ENCODE peak calls at places on chromosomes 11 and 22, in seven cellular contexts. One of them, this sample, is unnamed.

GRCh38 chr11:64165482-64165841 is 451 bp downstream of the MACROD1 start:
- DNase-seq in tibial nerve: no peak
- DNase-seq in mammary epithelial cell: no peak
- DNase-seq in coronary artery: no peak
- DNase-seq in RWPE2: no peak
- DNase-seq in AG04450: no peak
- DNase-seq in IMR-90: no peak
- DNase-seq in this sample: no peak

GRCh38 chr22:31627223-31627731 is 34.7 kb downstream of the PISD start:
- DNase-seq in tibial nerve: no peak
- DNase-seq in mammary epithelial cell: no peak
- DNase-seq in coronary artery: no peak
- DNase-seq in RWPE2: no peak
- DNase-seq in AG04450: no peak
- DNase-seq in IMR-90: no peak
- DNase-seq in this sample: no peak

GRCh38 chr11:101043940-101044339 is 85.7 kb downstream of the PGR start:
- DNase-seq in tibial nerve: no peak
- DNase-seq in mammary epithelial cell: no peak
- DNase-seq in coronary artery: no peak
- DNase-seq in RWPE2: no peak
- DNase-seq in AG04450: no peak
- DNase-seq in IMR-90: no peak
- DNase-seq in this sample: no peak

GRCh38 chr22:24423519-24424000 is 3.8 kb upstream of the ADORA2A start:
- DNase-seq in tibial nerve: no peak
- DNase-seq in mammary epithelial cell: no peak
- DNase-seq in coronary artery: no peak
- DNase-seq in RWPE2: no peak
- DNase-seq in AG04450: no peak
- DNase-seq in IMR-90: no peak
- DNase-seq in this sample: no peak

GRCh38 chr22:25067851-25068421 is 115.4 kb downstream of the KIAA1671 start:
- DNase-seq in tibial nerve: no peak
- DNase-seq in mammary epithelial cell: no peak
- DNase-seq in coronary artery: peak
- DNase-seq in RWPE2: no peak
- DNase-seq in AG04450: no peak
- DNase-seq in IMR-90: no peak
- DNase-seq in this sample: peak

GRCh38 chr22:44753189-44754042 is 1.0 kb downstream of the ARHGAP8 start:
- DNase-seq in tibial nerve: no peak
- DNase-seq in mammary epithelial cell: peak
- DNase-seq in coronary artery: no peak
- DNase-seq in RWPE2: no peak
- DNase-seq in AG04450: no peak
- DNase-seq in IMR-90: peak
- DNase-seq in this sample: no peak

GRCh38 chr11:10605941-10606381 is 37.5 kb upstream of the LYVE1 start:
- DNase-seq in tibial nerve: no peak
- DNase-seq in mammary epithelial cell: no peak
- DNase-seq in coronary artery: no peak
- DNase-seq in RWPE2: no peak
- DNase-seq in AG04450: no peak
- DNase-seq in IMR-90: peak
- DNase-seq in this sample: peak

GRCh38 chr22:39534092-39534506 is 1.6 kb upstream of the RPS19BP1 start:
- DNase-seq in tibial nerve: no peak
- DNase-seq in mammary epithelial cell: no peak
- DNase-seq in coronary artery: no peak
- DNase-seq in RWPE2: no peak
- DNase-seq in AG04450: no peak
- DNase-seq in IMR-90: no peak
- DNase-seq in this sample: no peak

GRCh38 chr11:36069576-36070214 is 125.8 kb downstream of the LDLRAD3 start:
- DNase-seq in tibial nerve: no peak
- DNase-seq in mammary epithelial cell: peak
- DNase-seq in coronary artery: no peak
- DNase-seq in RWPE2: no peak
- DNase-seq in AG04450: no peak
- DNase-seq in IMR-90: no peak
- DNase-seq in this sample: no peak

GRCh38 chr11:130635937-130636336 is 187.5 kb downstream of the ADAMTS15 start:
- DNase-seq in tibial nerve: no peak
- DNase-seq in mammary epithelial cell: no peak
- DNase-seq in coronary artery: peak
- DNase-seq in RWPE2: no peak
- DNase-seq in AG04450: no peak
- DNase-seq in IMR-90: no peak
- DNase-seq in this sample: no peak

GRCh38 chr22:49948573-49948957 is 12.0 kb upstream of the PIM3 start:
- DNase-seq in tibial nerve: no peak
- DNase-seq in mammary epithelial cell: no peak
- DNase-seq in coronary artery: no peak
- DNase-seq in RWPE2: no peak
- DNase-seq in AG04450: no peak
- DNase-seq in IMR-90: no peak
- DNase-seq in this sample: no peak
- H3K27ac ChIP-seq in tibial nerve: peak
- H3K27ac ChIP-seq in mammary epithelial cell: peak
- H3K27ac ChIP-seq in coronary artery: no peak
- H3K27ac ChIP-seq in RWPE2: peak
- H3K27ac ChIP-seq in AG04450: no peak
- H3K27ac ChIP-seq in IMR-90: no peak
- H3K27ac ChIP-seq in this sample: no peak

DNA sequence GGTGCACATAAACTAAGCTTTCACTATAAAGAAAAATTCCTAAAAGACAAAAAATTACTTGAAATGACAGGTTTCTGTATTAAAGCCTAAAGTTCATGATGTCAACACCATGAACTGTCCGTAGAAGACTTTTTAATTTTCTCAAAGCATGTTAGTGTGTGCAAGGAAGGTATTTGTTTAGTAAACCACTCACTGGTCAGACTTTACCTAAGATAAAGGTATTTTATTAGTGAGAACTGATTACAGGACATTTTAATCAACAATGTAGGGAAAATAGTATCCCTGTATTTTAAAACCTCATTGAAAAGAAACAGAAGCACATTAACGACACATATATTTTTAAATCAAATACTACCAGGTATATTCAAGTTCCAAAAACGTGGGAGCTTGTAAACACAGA is 2.9 kb downstream of the PICALM start:
- DNase-seq in tibial nerve: no peak
- DNase-seq in mammary epithelial cell: no peak
- DNase-seq in coronary artery: no peak
- DNase-seq in RWPE2: no peak
- DNase-seq in AG04450: no peak
- DNase-seq in IMR-90: no peak
- DNase-seq in this sample: no peak
- H3K27ac ChIP-seq in tibial nerve: peak
- H3K27ac ChIP-seq in mammary epithelial cell: peak
- H3K27ac ChIP-seq in coronary artery: peak
- H3K27ac ChIP-seq in RWPE2: peak
- H3K27ac ChIP-seq in AG04450: no peak
- H3K27ac ChIP-seq in IMR-90: no peak
- H3K27ac ChIP-seq in this sample: peak

GRCh38 chr11:66075273-66075672 is 5.2 kb downstream of the PACS1 start:
- DNase-seq in tibial nerve: no peak
- DNase-seq in mammary epithelial cell: no peak
- DNase-seq in coronary artery: no peak
- DNase-seq in RWPE2: no peak
- DNase-seq in AG04450: no peak
- DNase-seq in IMR-90: no peak
- DNase-seq in this sample: no peak
- H3K27ac ChIP-seq in tibial nerve: no peak
- H3K27ac ChIP-seq in mammary epithelial cell: no peak
- H3K27ac ChIP-seq in coronary artery: no peak
- H3K27ac ChIP-seq in RWPE2: no peak
- H3K27ac ChIP-seq in AG04450: no peak
- H3K27ac ChIP-seq in IMR-90: no peak
- H3K27ac ChIP-seq in this sample: no peak

DNA sequence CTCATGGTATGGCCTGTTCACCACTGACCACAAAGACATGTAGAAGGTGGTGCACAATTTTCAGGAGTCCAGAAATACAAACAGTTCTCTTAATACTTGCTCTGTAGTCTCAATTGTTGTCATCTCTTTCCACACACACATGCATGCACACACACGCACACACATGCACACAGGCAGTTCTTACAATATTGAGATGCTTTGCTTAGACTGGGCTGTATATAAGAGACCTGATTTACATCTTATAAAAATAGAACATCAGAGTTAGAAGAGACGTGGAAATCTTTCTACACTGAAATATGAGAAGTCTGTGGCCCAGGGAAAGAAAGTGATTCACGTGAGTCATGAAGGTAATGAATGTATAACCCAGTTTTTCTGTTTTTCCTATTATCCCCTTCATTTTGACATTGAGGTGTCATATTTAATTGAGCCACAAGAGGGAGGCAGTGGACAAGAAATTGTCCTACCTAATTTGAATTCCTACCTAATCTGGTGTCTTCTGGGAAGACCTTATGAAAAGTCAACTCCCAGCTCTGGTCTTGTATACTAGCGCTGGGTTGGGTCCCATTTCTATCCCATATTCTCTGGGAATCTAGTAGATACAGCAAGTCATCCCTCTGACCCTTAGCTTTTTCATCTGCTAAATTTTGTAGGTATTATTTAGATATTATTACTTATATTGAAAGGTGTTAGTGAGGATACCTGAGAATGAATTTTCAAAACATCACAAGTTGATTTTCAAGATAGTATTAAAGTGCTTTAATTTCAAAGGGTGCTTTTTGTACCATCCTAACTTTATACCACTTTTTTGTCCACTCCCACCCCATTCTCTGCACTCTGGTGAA is 14.9 kb upstream of the MS4A4A start:
- DNase-seq in tibial nerve: no peak
- DNase-seq in mammary epithelial cell: peak
- DNase-seq in coronary artery: no peak
- DNase-seq in RWPE2: no peak
- DNase-seq in AG04450: no peak
- DNase-seq in IMR-90: peak
- DNase-seq in this sample: no peak
- H3K27ac ChIP-seq in tibial nerve: no peak
- H3K27ac ChIP-seq in mammary epithelial cell: no peak
- H3K27ac ChIP-seq in coronary artery: no peak
- H3K27ac ChIP-seq in RWPE2: no peak
- H3K27ac ChIP-seq in AG04450: no peak
- H3K27ac ChIP-seq in IMR-90: no peak
- H3K27ac ChIP-seq in this sample: no peak

GRCh38 chr11:19828382-19829108 is 115.9 kb downstream of the NAV2 start:
- DNase-seq in tibial nerve: no peak
- DNase-seq in mammary epithelial cell: peak
- DNase-seq in coronary artery: no peak
- DNase-seq in RWPE2: no peak
- DNase-seq in AG04450: no peak
- DNase-seq in IMR-90: no peak
- DNase-seq in this sample: no peak
- H3K27ac ChIP-seq in tibial nerve: no peak
- H3K27ac ChIP-seq in mammary epithelial cell: peak
- H3K27ac ChIP-seq in coronary artery: no peak
- H3K27ac ChIP-seq in RWPE2: no peak
- H3K27ac ChIP-seq in AG04450: no peak
- H3K27ac ChIP-seq in IMR-90: no peak
- H3K27ac ChIP-seq in this sample: no peak

DNA sequence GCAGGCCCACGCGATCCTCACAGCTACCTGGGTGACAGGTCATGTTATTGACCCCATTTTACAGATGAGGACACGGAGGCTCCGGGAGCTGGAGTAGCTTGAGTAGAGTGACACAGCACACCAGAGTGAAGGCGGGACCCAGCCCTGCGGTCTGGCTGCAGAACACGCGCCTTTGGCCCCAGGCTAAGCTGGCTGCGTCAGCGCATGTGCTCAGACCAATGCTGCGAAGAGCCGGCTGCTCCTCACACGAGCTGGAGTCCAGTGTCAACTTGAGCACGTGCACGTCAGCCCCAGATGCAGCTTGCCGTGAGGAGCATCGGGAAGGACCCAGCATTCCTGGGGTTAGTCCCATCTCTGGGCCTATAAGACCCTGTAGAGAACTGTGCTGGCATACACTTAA is 49.9 kb downstream of the SCUBE1 start:
- DNase-seq in tibial nerve: no peak
- DNase-seq in mammary epithelial cell: no peak
- DNase-seq in coronary artery: no peak
- DNase-seq in RWPE2: no peak
- DNase-seq in AG04450: no peak
- DNase-seq in IMR-90: no peak
- DNase-seq in this sample: no peak
- H3K27ac ChIP-seq in tibial nerve: peak
- H3K27ac ChIP-seq in mammary epithelial cell: no peak
- H3K27ac ChIP-seq in coronary artery: no peak
- H3K27ac ChIP-seq in RWPE2: no peak
- H3K27ac ChIP-seq in AG04450: no peak
- H3K27ac ChIP-seq in IMR-90: peak
- H3K27ac ChIP-seq in this sample: no peak